ENCODE peak calls at places on chromosomes 13 and 19, in four cellular contexts. One of them, this sample, is unnamed.

GRCh38 chr19:793775-794174 is 3.5 kb upstream of the PTBP1 start:
- DNase-seq in activated T-cell treated with anti-CD3 and anti-CD28 coated beads for 4 hours: no peak
- DNase-seq in NCI-H2107: no peak
- DNase-seq in HTR-8/SVneo: no peak
- DNase-seq in this sample: no peak

GRCh38 chr13:20671789-20672188 is 31.7 kb upstream of the IL17D start:
- DNase-seq in NCI-H2107: no peak
- DNase-seq in activated T-cell treated with anti-CD3 and anti-CD28 coated beads for 4 hours: no peak
- DNase-seq in HTR-8/SVneo: no peak
- DNase-seq in this sample: no peak

GRCh38 chr19:2815191-2815614 is 4.5 kb upstream of the ZNF554 start:
- DNase-seq in activated T-cell treated with anti-CD3 and anti-CD28 coated beads for 4 hours: no peak
- DNase-seq in HTR-8/SVneo: no peak
- DNase-seq in NCI-H2107: no peak
- DNase-seq in this sample: no peak

GRCh38 chr13:110944121-110944967 is 29.5 kb upstream of the ANKRD10 start:
- DNase-seq in activated T-cell treated with anti-CD3 and anti-CD28 coated beads for 4 hours: peak; percentile 7
- DNase-seq in HTR-8/SVneo: peak; percentile 48
- DNase-seq in NCI-H2107: no peak
- DNase-seq in this sample: no peak

GRCh38 chr19:30226464-30227070 is 145.6 kb upstream of the ZNF536 start:
- DNase-seq in NCI-H2107: no peak
- DNase-seq in activated T-cell treated with anti-CD3 and anti-CD28 coated beads for 4 hours: no peak
- DNase-seq in HTR-8/SVneo: no peak
- DNase-seq in this sample: no peak

GRCh38 chr13:78978381-78978998 is 319.5 kb upstream of the OBI1 start:
- DNase-seq in NCI-H2107: no peak
- DNase-seq in activated T-cell treated with anti-CD3 and anti-CD28 coated beads for 4 hours: peak; percentile 20
- DNase-seq in HTR-8/SVneo: peak; percentile 13
- DNase-seq in this sample: no peak

GRCh38 chr13:37636701-37637100 is 38.1 kb upstream of the POSTN start:
- DNase-seq in activated T-cell treated with anti-CD3 and anti-CD28 coated beads for 4 hours: no peak
- DNase-seq in NCI-H2107: no peak
- DNase-seq in HTR-8/SVneo: no peak
- DNase-seq in this sample: no peak

GRCh38 chr19:50399368-50399745 is 15.2 kb downstream of the POLD1 start:
- DNase-seq in activated T-cell treated with anti-CD3 and anti-CD28 coated beads for 4 hours: no peak
- DNase-seq in NCI-H2107: no peak
- DNase-seq in HTR-8/SVneo: no peak
- DNase-seq in this sample: no peak

GRCh38 chr19:870963-871401 is 11.5 kb downstream of the CFD start:
- DNase-seq in activated T-cell treated with anti-CD3 and anti-CD28 coated beads for 4 hours: no peak
- DNase-seq in NCI-H2107: no peak
- DNase-seq in HTR-8/SVneo: no peak
- DNase-seq in this sample: peak; percentile 93

This sample was measured in right cardiac atrium.